ENCODE peak calls at places on chromosomes 5 and 9, in six cellular contexts. O is lower lobe of right lung, J is C1 segment of cervical spinal cord, Z is posterior cingulate gyrus, T is A172, Q is iPS-NIHi11. B is an unnamed sample.

GRCh38 chr5:156595132-156595787 is 254.8 kb upstream of the PPP1R2B start:
- DNase-seq in O (peak), J (no peak), Z (peak), T (no peak), Q (no peak), B (no peak)

GRCh38 chr9:92729735-92730155 is 34.9 kb downstream of the BICD2 start:
- DNase-seq in O (no peak), J (no peak), Z (no peak), T (no peak), Q (no peak), B (no peak)

GRCh38 chr9:33868430-33869000 is 51.6 kb downstream of the UBE2R2 start:
- DNase-seq in O (no peak), J (no peak), Z (no peak), T (no peak), Q (no peak), B (no peak)

GRCh38 chr5:1017056-1017455 is 8.5 kb downstream of the NKD2 start:
- DNase-seq in O (peak), J (no peak), Z (no peak), T (no peak), Q (no peak), B (no peak)

GRCh38 chr5:15463231-15463630 is 36.7 kb upstream of the FBXL7 start:
- DNase-seq in O (no peak), J (no peak), Z (no peak), T (peak), Q (peak), B (no peak)

GRCh38 chr5:74639538-74640449 is 734 bp downstream of the ENC1 start:
- DNase-seq in O (peak), J (peak), Z (peak), T (no peak), Q (peak), B (no peak)

GRCh38 chr5:151447174-151448037 is at the start of gene SLC36A1:
- DNase-seq in O (peak), J (peak), Z (peak), T (peak), Q (peak), B (peak)

GRCh38 chr9:92506184-92506857 is 24.0 kb upstream of the ASPN start:
- DNase-seq in O (no peak), J (no peak), Z (no peak), T (peak), Q (no peak), B (no peak)

GRCh38 chr9:102518324-102518723 is 476.8 kb upstream of the CYLC2 start:
- DNase-seq in O (no peak), J (no peak), Z (no peak), T (no peak), Q (no peak), B (no peak)

GRCh38 chr5:180084638-180085561 is 13.3 kb upstream of the RNF130 start:
- DNase-seq in O (peak), J (no peak), Z (no peak), T (no peak), Q (no peak), B (no peak)

GRCh38 chr9:115850548-115851304 is 302.9 kb upstream of the PAPPA start:
- DNase-seq in O (no peak), J (no peak), Z (no peak), T (no peak), Q (no peak), B (no peak)

GRCh38 chr9:125986966-125987365 is 239.8 kb downstream of the PBX3 start:
- DNase-seq in O (peak), J (no peak), Z (no peak), T (no peak), Q (no peak), B (no peak)

GRCh38 chr5:112709416-112709815 is 28.3 kb upstream of the APC start:
- DNase-seq in O (no peak), J (no peak), Z (no peak), T (peak), Q (no peak), B (no peak)

GRCh38 chr9:89993678-89994630 is 389.1 kb downstream of the GADD45G start:
- DNase-seq in O (peak), J (no peak), Z (no peak), T (peak), Q (no peak), B (no peak)

GRCh38 chr5:82595083-82595482 is 316.9 kb upstream of the RPS23 start:
- DNase-seq in O (no peak), J (no peak), Z (no peak), T (no peak), Q (peak), B (no peak)

GRCh38 chr9:129894106-129894823 is 59.0 kb downstream of the USP20 start:
- DNase-seq in O (no peak), J (no peak), Z (no peak), T (no peak), Q (no peak), B (no peak)

GRCh38 chr9:130805510-130806387 is 29.3 kb upstream of the ABL1 start:
- DNase-seq in O (no peak), J (no peak), Z (no peak), T (no peak), Q (no peak), B (no peak)

GRCh38 chr5:58002318-58002717 is 457.6 kb downstream of the PLK2 start:
- DNase-seq in O (no peak), J (no peak), Z (no peak), T (peak), Q (no peak), B (no peak)

GRCh38 chr9:86997158-86997557 is 49.9 kb upstream of the GAS1 start:
- DNase-seq in O (no peak), J (no peak), Z (no peak), T (no peak), Q (peak), B (no peak)

GRCh38 chr5:174843263-174844250 is 119.2 kb downstream of the MSX2 start:
- DNase-seq in O (no peak), J (no peak), Z (no peak), T (no peak), Q (peak), B (no peak)

GRCh38 chr5:76701298-76701697 is 14.6 kb upstream of the F2R start:
- DNase-seq in O (no peak), J (no peak), Z (no peak), T (peak), Q (no peak), B (no peak)

GRCh38 chr9:120385606-120386389 is 194.2 kb downstream of the CDK5RAP2 start:
- DNase-seq in O (no peak), J (no peak), Z (no peak), T (no peak), Q (no peak), B (no peak)

GRCh38 chr5:179623906-179624741 is 653 bp upstream of the HNRNPH1 start:
- DNase-seq in O (peak), J (peak), Z (no peak), T (peak), Q (no peak), B (no peak)

GRCh38 chr9:135454737-135455136 is 24.8 kb upstream of the PPP1R26 start:
- DNase-seq in O (no peak), J (no peak), Z (no peak), T (no peak), Q (no peak), B (no peak)

GRCh38 chr5:39053189-39053588 is 21.0 kb downstream of the RICTOR start:
- DNase-seq in O (no peak), J (no peak), Z (no peak), T (no peak), Q (no peak), B (no peak)

GRCh38 chr9:71769175-71770165 is 1.2 kb upstream of the CEMIP2 start:
- DNase-seq in O (peak), J (peak), Z (peak), T (peak), Q (peak), B (peak)

GRCh38 chr5:29367176-29367833 is 1826.2 kb upstream of the CDH6 start:
- DNase-seq in O (no peak), J (no peak), Z (no peak), T (no peak), Q (no peak), B (no peak)

GRCh38 chr5:1800470-1801060 is 642 bp upstream of the NDUFS6 start:
- DNase-seq in O (no peak), J (peak), Z (peak), T (no peak), Q (no peak), B (peak)

GRCh38 chr5:88049737-88050136 is 218.9 kb downstream of the TMEM161B start:
- DNase-seq in O (no peak), J (no peak), Z (no peak), T (no peak), Q (no peak), B (no peak)

GRCh38 chr5:118888556-118888955 is 99.8 kb downstream of the DTWD2 start:
- DNase-seq in O (no peak), J (no peak), Z (no peak), T (no peak), Q (no peak), B (no peak)

GRCh38 chr5:39352931-39353330 is 11.4 kb downstream of the C9 start:
- DNase-seq in O (no peak), J (no peak), Z (no peak), T (no peak), Q (no peak), B (no peak)

GRCh38 chr9:19924090-19924489 is 135.3 kb upstream of the SLC24A2 start:
- DNase-seq in O (no peak), J (no peak), Z (no peak), T (no peak), Q (no peak), B (no peak)

GRCh38 chr5:6715758-6716633 is 2.8 kb downstream of the TENT4A start:
- DNase-seq in O (no peak), J (no peak), Z (no peak), T (no peak), Q (no peak), B (no peak)

GRCh38 chr9:71472400-71472799 is 295.9 kb downstream of the CEMIP2 start:
- DNase-seq in O (no peak), J (no peak), Z (no peak), T (no peak), Q (no peak), B (no peak)

GRCh38 chr9:136644593-136645342 is 17.9 kb upstream of the EGFL7 start:
- DNase-seq in O (peak), J (peak), Z (peak), T (peak), Q (peak), B (no peak)

GRCh38 chr9:2420488-2421056 is 201.0 kb upstream of the VLDLR start:
- DNase-seq in O (no peak), J (no peak), Z (no peak), T (no peak), Q (no peak), B (peak)

B was measured in NCI-H1436.